ENCODE peak calls at places on chromosomes 6 and 20, in ten cellular contexts. M, E, V, C, G, K, X, B, I and J are unnamed samples.
A peak's percentile ranks its signal among the peaks of the same experiment; 100 is the strongest.

GRCh38 chr6:14047151-14047740 is 70.3 kb upstream of the CD83 start:
- DNase-seq in M (no peak), E (no peak), V (no peak), C (no peak), G (no peak), K (no peak), X (no peak), B (no peak), I (no peak), J (no peak)

GRCh38 chr20:2470051-2470431 is 548 bp downstream of the SNRPB start:
- DNase-seq in M (no peak), E (peak; percentile 39), V (no peak), C (no peak), G (peak; percentile 86), K (no peak), X (peak; percentile 56), B (peak; percentile 77), I (peak; percentile 46), J (no peak)

GRCh38 chr6:46015119-46015968 is at the start of gene CLIC5:
- DNase-seq in M (peak; percentile 30), E (peak; percentile 65), V (peak; percentile 25), C (peak; percentile 76), G (no peak), K (no peak), X (no peak), B (peak; percentile 75), I (no peak), J (peak; percentile 38)

GRCh38 chr20:47146703-47147102 is 209.8 kb downstream of the ZMYND8 start:
- DNase-seq in M (no peak), E (no peak), V (no peak), C (no peak), G (no peak), K (no peak), X (peak; percentile 13), B (no peak), I (peak; percentile 41), J (no peak)

GRCh38 chr20:3716195-3716834 is 3.9 kb upstream of the SIGLEC1 start:
- DNase-seq in M (peak; percentile 25), E (peak; percentile 57), V (no peak), C (peak; percentile 60), G (no peak), K (no peak), X (peak; percentile 59), B (peak; percentile 71), I (peak; percentile 55), J (no peak)

GRCh38 chr6:90026216-90026615 is 131.9 kb downstream of the GJA10 start:
- DNase-seq in M (no peak), E (no peak), V (no peak), C (no peak), G (no peak), K (no peak), X (peak; percentile 12), B (no peak), I (no peak), J (no peak)

GRCh38 chr20:39108746-39109145 is 146.6 kb downstream of the DHX35 start:
- DNase-seq in M (no peak), E (no peak), V (no peak), C (no peak), G (no peak), K (no peak), X (peak; percentile 32), B (no peak), I (no peak), J (no peak)

GRCh38 chr6:126030045-126030444 is 43.7 kb downstream of the TRMT11 start:
- DNase-seq in M (no peak), E (no peak), V (no peak), C (no peak), G (no peak), K (no peak), X (no peak), B (no peak), I (peak; percentile 80), J (no peak)

GRCh38 chr20:53195882-53196610 is 223.9 kb downstream of the TSHZ2 start:
- DNase-seq in M (no peak), E (no peak), V (no peak), C (no peak), G (no peak), K (no peak), X (no peak), B (no peak), I (no peak), J (no peak)

GRCh38 chr6:14316911-14317535 is 199.5 kb downstream of the CD83 start:
- DNase-seq in M (no peak), E (peak; percentile 52), V (no peak), C (peak; percentile 64), G (no peak), K (no peak), X (no peak), B (peak; percentile 58), I (peak; percentile 10), J (peak; percentile 61)

GRCh38 chr6:43171284-43172126 is 436 bp downstream of the SRF start:
- DNase-seq in M (peak; percentile 35), E (peak; percentile 61), V (peak; percentile 92), C (peak; percentile 69), G (no peak), K (no peak), X (no peak), B (no peak), I (no peak), J (no peak)

GRCh38 chr20:29689411-29690225 is 1567.8 kb upstream of the DEFB115 start:
- DNase-seq in M (no peak), E (no peak), V (no peak), C (no peak), G (no peak), K (no peak), X (no peak), B (peak; percentile 2), I (no peak), J (no peak)

GRCh38 chr6:22271044-22271443 is 25.8 kb downstream of the PRL start:
- DNase-seq in M (no peak), E (no peak), V (no peak), C (no peak), G (no peak), K (no peak), X (no peak), B (peak; percentile 44), I (peak; percentile 31), J (no peak)

GRCh38 chr20:12886618-12887363 is 122.0 kb upstream of the SPTLC3 start:
- DNase-seq in M (no peak), E (no peak), V (no peak), C (no peak), G (peak; percentile 83), K (no peak), X (no peak), B (no peak), I (no peak), J (no peak)

GRCh38 chr20:12882832-12883506 is 125.8 kb upstream of the SPTLC3 start:
- DNase-seq in M (no peak), E (no peak), V (no peak), C (no peak), G (no peak), K (no peak), X (peak; percentile 59), B (no peak), I (peak; percentile 30), J (no peak)

DNA sequence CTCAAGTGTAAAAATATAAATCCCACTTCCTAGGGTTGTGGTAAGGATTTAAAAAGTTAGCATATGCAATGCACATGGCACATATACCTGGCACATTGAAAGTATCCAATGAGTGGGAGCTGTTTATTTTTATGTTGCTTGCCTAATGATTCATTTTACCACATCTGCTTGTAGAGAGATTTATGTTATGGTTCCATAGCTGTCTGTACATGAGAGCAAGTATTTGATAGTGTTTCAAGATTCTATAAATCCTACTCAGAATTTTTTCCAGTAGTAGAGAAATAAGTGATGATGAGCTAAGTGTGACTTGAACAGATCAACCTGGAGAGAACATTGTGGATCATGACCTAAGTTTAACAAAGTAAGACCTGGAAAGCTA is 125.3 kb upstream of the SPTLC3 start:
- DNase-seq in M (no peak), E (no peak), V (no peak), C (no peak), G (no peak), K (no peak), X (no peak), B (no peak), I (no peak), J (no peak)
- TF ChIP-seq CTCF in M (no peak), E (no peak), V (no peak), C (no peak), G (no peak), K (no peak), X (no peak), B (no peak), I (no peak), J (no peak)

DNA sequence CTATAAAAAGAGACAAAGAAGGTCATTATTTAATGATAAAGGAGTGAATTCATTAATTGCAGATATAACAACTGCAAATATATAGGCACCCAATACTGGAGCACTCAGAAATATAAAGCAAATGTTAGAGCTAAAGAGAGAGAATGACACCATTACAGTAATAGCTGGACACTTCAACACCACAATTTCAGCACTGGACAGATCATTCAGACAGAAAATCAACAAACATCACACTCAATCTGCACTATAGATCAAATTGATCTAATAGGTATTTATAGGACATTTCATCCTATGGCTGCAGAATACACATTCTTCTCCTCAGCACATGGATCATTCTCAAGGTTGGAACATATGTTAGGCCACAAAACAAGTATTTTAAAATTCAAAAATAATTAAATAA is 72.7 kb downstream of the MAP7 start:
- DNase-seq in M (no peak), E (no peak), V (no peak), C (no peak), G (no peak), K (no peak), X (no peak), B (no peak), I (no peak), J (no peak)
- TF ChIP-seq CTCF in M (no peak), E (no peak), V (no peak), C (no peak), G (no peak), K (no peak), X (no peak), B (no peak), I (no peak), J (no peak)

GRCh38 chr6:26211963-26212362 is 124.7 kb downstream of the HFE start:
- DNase-seq in M (no peak), E (no peak), V (no peak), C (no peak), G (no peak), K (no peak), X (no peak), B (peak; percentile 27), I (no peak), J (no peak)
- TF ChIP-seq CTCF in M (no peak), E (no peak), V (no peak), C (no peak), G (no peak), K (no peak), X (no peak), B (no peak), I (no peak), J (no peak)

GRCh38 chr6:30857537-30857936 is 26.8 kb upstream of the DDR1 start:
- DNase-seq in M (no peak), E (no peak), V (no peak), C (no peak), G (no peak), K (no peak), X (no peak), B (no peak), I (no peak), J (no peak)

GRCh38 chr6:30864325-30864724 is 20.0 kb upstream of the DDR1 start:
- DNase-seq in M (no peak), E (no peak), V (no peak), C (no peak), G (no peak), K (no peak), X (no peak), B (peak; percentile 3), I (no peak), J (no peak)

GRCh38 chr6:30861257-30862048 is 22.9 kb upstream of the DDR1 start:
- DNase-seq in M (no peak), E (no peak), V (no peak), C (no peak), G (no peak), K (no peak), X (no peak), B (no peak), I (no peak), J (no peak)

GRCh38 chr6:30862156-30862875 is 22.0 kb upstream of the DDR1 start:
- DNase-seq in M (no peak), E (no peak), V (no peak), C (no peak), G (no peak), K (no peak), X (no peak), B (peak; percentile 3), I (no peak), J (no peak)
- TF ChIP-seq CTCF in M (no peak), E (no peak), V (no peak), C (no peak), G (no peak), K (no peak), X (no peak), B (no peak), I (no peak), J (no peak)